ENCODE peak calls at places on chromosomes 1 and 21, in six cellular contexts. B is astrocyte of the cerebellum, S is mucosa of descending colon, J is progenitor cell of endocrine pancreas, U is heart right ventricle, W is H1. V is an unnamed sample.
A peak's percentile ranks its signal among the peaks of the same experiment; 100 is the strongest.

GRCh38 chr21:28714795-28715464 is 277.7 kb downstream of the LTN1 start:
- DNase-seq in S (no peak), W (no peak), J (no peak), B (peak; percentile 29), U (no peak), V (no peak)

GRCh38 chr1:20069932-20070331 is at the start of gene PLA2G5:
- DNase-seq in W (peak; percentile 43), J (no peak), S (peak; percentile 60), U (peak; percentile 88), B (peak; percentile 8), V (no peak)

GRCh38 chr1:169326644-169327316 is 40.8 kb downstream of the NME7 start:
- DNase-seq in J (no peak), B (peak; percentile 16), S (no peak), U (no peak), W (no peak), V (no peak)

GRCh38 chr21:29318354-29318753 is 19.6 kb downstream of the BACH1 start:
- DNase-seq in W (no peak), U (no peak), J (no peak), B (no peak), S (no peak), V (no peak)

GRCh38 chr1:111204211-111204883 is 3.9 kb upstream of the DENND2D start:
- DNase-seq in S (peak; percentile 94), B (no peak), W (no peak), U (no peak), J (no peak), V (no peak)

GRCh38 chr1:24622218-24622617 is 20.9 kb upstream of the SRRM1 start:
- DNase-seq in U (no peak), S (no peak), W (no peak), J (no peak), B (no peak), V (no peak)

GRCh38 chr1:108851567-108851966 is 5.3 kb downstream of the AKNAD1 start:
- DNase-seq in J (no peak), S (no peak), U (no peak), B (no peak), W (no peak), V (no peak)

GRCh38 chr1:164780863-164781262 is 221.9 kb downstream of the PBX1 start:
- DNase-seq in B (no peak), S (no peak), U (peak; percentile 24), J (no peak), W (no peak), V (no peak)

GRCh38 chr1:156639601-156640101 is 2.3 kb upstream of the BCAN start:
- DNase-seq in U (no peak), W (no peak), J (no peak), S (no peak), B (no peak), V (no peak)

GRCh38 chr1:200330770-200331428 is 78.9 kb downstream of the ZNF281 start:
- DNase-seq in U (no peak), B (no peak), W (no peak), S (no peak), J (no peak), V (no peak)

GRCh38 chr1:17276568-17276967 is 27.7 kb downstream of the PADI3 start:
- DNase-seq in S (no peak), B (peak; percentile 38), J (no peak), W (no peak), U (no peak), V (no peak)

GRCh38 chr1:39164256-39164655 is 40.2 kb upstream of the MACF1 start:
- DNase-seq in W (no peak), J (no peak), U (no peak), S (no peak), B (no peak), V (no peak)

GRCh38 chr1:24743404-24744211 is 1.6 kb upstream of the CLIC4 start:
- DNase-seq in B (no peak), U (no peak), S (no peak), W (no peak), J (no peak), V (no peak)

GRCh38 chr1:198669023-198669698 is 30.3 kb downstream of the PTPRC start:
- DNase-seq in U (no peak), S (no peak), J (no peak), B (peak; percentile 79), W (no peak), V (no peak)

GRCh38 chr1:24803987-24804530 is 58.8 kb downstream of the CLIC4 start:
- DNase-seq in S (no peak), J (no peak), U (no peak), W (no peak), B (no peak), V (no peak)

GRCh38 chr1:84133479-84133878 is 10.6 kb upstream of the PRKACB start:
- DNase-seq in J (no peak), B (no peak), U (no peak), W (no peak), S (no peak), V (no peak)

GRCh38 chr1:46603481-46603857 is 599 bp downstream of the MKNK1 start:
- DNase-seq in U (no peak), B (no peak), J (no peak), S (no peak), W (no peak), V (no peak)

GRCh38 chr1:193558491-193559028 is 372.1 kb upstream of the B3GALT2 start:
- DNase-seq in W (no peak), S (no peak), J (no peak), U (no peak), B (peak; percentile 93), V (no peak)

GRCh38 chr21:45511007-45511406 is 31.2 kb downstream of the SLC19A1 start:
- DNase-seq in S (peak; percentile 31), J (no peak), W (no peak), B (no peak), U (no peak), V (no peak)

GRCh38 chr1:205963352-205963751 is 20.1 kb upstream of the SLC26A9 start:
- DNase-seq in W (no peak), J (no peak), S (no peak), U (no peak), B (no peak), V (no peak)

GRCh38 chr1:53145942-53146708 is 3.7 kb upstream of the SLC1A7 start:
- DNase-seq in W (no peak), S (peak; percentile 73), U (peak; percentile 41), B (peak; percentile 98), J (peak; percentile 35), V (peak; percentile 87)

GRCh38 chr1:30879126-30879786 is 29.3 kb downstream of the SDC3 start:
- DNase-seq in U (no peak), W (no peak), J (no peak), B (no peak), S (no peak), V (no peak)

GRCh38 chr21:37758997-37759396 is 157.3 kb downstream of the KCNJ6 start:
- DNase-seq in S (no peak), J (peak; percentile 25), W (peak; percentile 84), B (peak; percentile 20), U (no peak), V (no peak)

GRCh38 chr1:229130028-229130668 is 140.8 kb upstream of the RAB4A start:
- DNase-seq in U (peak; percentile 28), W (no peak), J (no peak), S (peak; percentile 82), B (no peak), V (no peak)

GRCh38 chr1:174157157-174157806 is 2.0 kb upstream of the RABGAP1L start:
- DNase-seq in B (peak; percentile 16), W (no peak), U (no peak), J (no peak), S (no peak), V (no peak)

GRCh38 chr1:180632326-180633088 is 685 bp downstream of the XPR1 start:
- DNase-seq in W (peak; percentile 86), J (peak; percentile 61), S (peak; percentile 84), B (no peak), U (peak; percentile 49), V (peak; percentile 53)
- TF ChIP-seq CTCF in W (no peak), J (peak; percentile 44), S (no peak), B (peak; percentile 38), U (no peak), V (no peak)

DNA sequence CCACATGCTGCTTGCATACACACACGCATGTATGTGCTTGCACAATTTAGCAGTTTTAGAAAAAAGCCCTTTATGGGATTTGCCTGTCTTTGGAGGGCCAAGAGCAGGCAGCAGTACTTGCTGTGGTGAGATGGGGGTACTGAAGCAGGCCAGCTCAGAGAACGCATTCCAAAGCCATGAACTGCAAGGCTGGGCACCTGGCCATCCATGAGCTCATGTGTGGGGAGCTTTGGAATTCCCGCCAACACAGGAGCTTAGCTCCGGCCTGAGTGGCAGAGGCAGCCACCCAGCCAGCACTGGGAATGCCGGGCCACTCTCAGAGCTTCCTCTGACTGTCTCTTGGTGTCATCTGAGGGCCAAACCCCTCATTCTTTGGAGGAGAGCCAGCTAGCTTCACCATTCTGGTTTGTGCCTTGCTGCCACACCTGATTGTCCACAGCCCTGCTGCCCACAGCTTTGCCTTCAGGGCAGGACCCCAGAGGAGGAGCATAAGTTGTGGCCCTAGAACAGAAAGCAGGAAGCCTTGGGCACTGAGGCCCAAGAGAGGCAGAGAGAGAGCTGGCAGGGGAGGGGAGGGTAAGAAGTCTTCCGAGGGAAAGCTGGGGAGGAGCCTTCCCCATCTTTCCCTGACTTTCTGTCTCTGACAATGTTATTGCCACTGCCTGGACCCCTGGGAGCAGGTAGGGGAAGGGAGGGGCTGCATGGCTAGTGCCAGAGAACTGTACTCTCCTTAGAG is 92.1 kb upstream of the POU3F1 start:
- DNase-seq in U (peak; percentile 86), B (peak; percentile 98), S (peak; percentile 66), W (no peak), J (no peak), V (peak; percentile 81)
- TF ChIP-seq CTCF in U (no peak), B (peak; percentile 40), S (no peak), W (no peak), J (no peak), V (no peak)

GRCh38 chr1:224643653-224644052 is 27.5 kb downstream of the CNIH3 start:
- DNase-seq in U (no peak), W (no peak), S (no peak), J (no peak), B (no peak), V (no peak)

GRCh38 chr1:224640587-224640986 is 24.5 kb downstream of the CNIH3 start:
- DNase-seq in W (no peak), S (no peak), B (no peak), J (no peak), U (no peak), V (no peak)

GRCh38 chr1:224641030-224641429 is 24.9 kb downstream of the CNIH3 start:
- DNase-seq in S (no peak), W (peak; percentile 66), U (no peak), B (no peak), J (peak; percentile 27), V (no peak)

GRCh38 chr1:224647449-224647848 is 31.3 kb downstream of the CNIH3 start:
- DNase-seq in W (no peak), J (no peak), B (no peak), S (no peak), U (no peak), V (no peak)

GRCh38 chr1:224644553-224645154 is 28.5 kb downstream of the CNIH3 start:
- DNase-seq in B (no peak), S (no peak), J (peak; percentile 50), W (peak; percentile 79), U (peak; percentile 41), V (peak; percentile 62)
- TF ChIP-seq CTCF in B (peak; percentile 90), S (peak; percentile 81), J (peak; percentile 85), W (peak; percentile 88), U (peak; percentile 82), V (peak; percentile 98)

DNA sequence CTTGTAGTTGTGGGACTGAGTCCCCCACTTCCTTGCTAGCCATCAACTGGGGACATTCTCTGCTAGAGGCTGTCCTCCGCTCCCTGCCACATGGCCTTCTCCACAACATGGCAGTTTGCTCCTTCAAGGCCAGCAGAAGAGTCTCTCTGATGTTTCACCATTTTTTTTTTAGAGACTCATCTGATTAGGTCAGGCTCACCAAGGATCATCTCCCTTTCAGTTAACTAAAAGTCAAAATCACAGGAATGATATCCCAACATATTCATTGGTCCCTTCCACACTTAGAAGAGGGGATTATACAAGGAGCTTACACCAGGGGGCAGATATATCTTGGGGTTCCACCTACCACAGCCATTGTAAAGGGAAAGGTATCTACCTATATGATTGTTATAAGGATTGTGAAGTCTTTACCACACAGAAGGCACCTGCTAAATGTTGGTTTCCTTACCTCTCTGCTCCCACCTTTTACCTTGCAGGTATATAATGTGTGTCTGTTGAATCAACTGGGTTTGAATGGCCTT is 23.3 kb downstream of the RIMKLA start:
- DNase-seq in J (no peak), W (no peak), S (no peak), B (no peak), U (no peak), V (no peak)
- TF ChIP-seq CTCF in J (no peak), W (peak; percentile 37), S (no peak), B (no peak), U (no peak), V (no peak)